ENCODE peak calls at places on chromosome X, in seven cellular contexts. One of them, this sample, is unnamed.

GRCh38 chrX:65681810-65682209 is 14.4 kb downstream of the MSN start:
- DNase-seq in IMR-90: no peak
- DNase-seq in neuronal stem cell: no peak
- DNase-seq in H9: no peak
- DNase-seq in H1: no peak
- DNase-seq in mesenchymal stem cell: no peak
- DNase-seq in trophoblast cell: no peak
- DNase-seq in this sample: no peak

GRCh38 chrX:100994352-100995281 is 25.1 kb downstream of the ARL13A start:
- DNase-seq in IMR-90: peak; percentile 68
- DNase-seq in neuronal stem cell: no peak
- DNase-seq in H9: no peak
- DNase-seq in H1: no peak
- DNase-seq in mesenchymal stem cell: peak; percentile 57
- DNase-seq in trophoblast cell: peak; percentile 70
- DNase-seq in this sample: peak; percentile 47

GRCh38 chrX:10102046-10102704 is 54.6 kb upstream of the CLCN4 start:
- DNase-seq in IMR-90: no peak
- DNase-seq in neuronal stem cell: no peak
- DNase-seq in H9: no peak
- DNase-seq in H1: no peak
- DNase-seq in mesenchymal stem cell: no peak
- DNase-seq in trophoblast cell: peak; percentile 78
- DNase-seq in this sample: no peak

GRCh38 chrX:53440631-53441517 is 6.7 kb upstream of the HSD17B10 start:
- DNase-seq in IMR-90: peak; percentile 34
- DNase-seq in neuronal stem cell: no peak
- DNase-seq in H9: peak; percentile 36
- DNase-seq in H1: peak; percentile 47
- DNase-seq in mesenchymal stem cell: peak; percentile 69
- DNase-seq in trophoblast cell: peak; percentile 44
- DNase-seq in this sample: no peak

GRCh38 chrX:9535101-9535500 is 70.2 kb downstream of the TBL1X start:
- DNase-seq in IMR-90: peak; percentile 35
- DNase-seq in neuronal stem cell: no peak
- DNase-seq in H9: no peak
- DNase-seq in H1: no peak
- DNase-seq in mesenchymal stem cell: no peak
- DNase-seq in trophoblast cell: no peak
- DNase-seq in this sample: no peak

GRCh38 chrX:111035256-111035655 is 60.7 kb upstream of the PAK3 start:
- DNase-seq in IMR-90: no peak
- DNase-seq in neuronal stem cell: no peak
- DNase-seq in H9: no peak
- DNase-seq in H1: no peak
- DNase-seq in mesenchymal stem cell: no peak
- DNase-seq in trophoblast cell: no peak
- DNase-seq in this sample: no peak

GRCh38 chrX:46912098-46912672 is at the start of gene JADE3:
- DNase-seq in IMR-90: peak; percentile 56
- DNase-seq in neuronal stem cell: peak; percentile 66
- DNase-seq in H9: peak; percentile 75
- DNase-seq in H1: peak; percentile 65
- DNase-seq in mesenchymal stem cell: peak; percentile 75
- DNase-seq in trophoblast cell: peak; percentile 70
- DNase-seq in this sample: peak; percentile 80

GRCh38 chrX:20639115-20639514 is 372.4 kb upstream of the RPS6KA3 start:
- DNase-seq in IMR-90: no peak
- DNase-seq in neuronal stem cell: no peak
- DNase-seq in H9: peak; percentile 31
- DNase-seq in H1: no peak
- DNase-seq in mesenchymal stem cell: no peak
- DNase-seq in trophoblast cell: no peak
- DNase-seq in this sample: peak; percentile 13

GRCh38 chrX:108396188-108396885 is 41.9 kb downstream of the COL4A6 start:
- DNase-seq in IMR-90: peak; percentile 38
- DNase-seq in neuronal stem cell: no peak
- DNase-seq in H9: peak; percentile 42
- DNase-seq in H1: no peak
- DNase-seq in mesenchymal stem cell: peak; percentile 15
- DNase-seq in trophoblast cell: peak; percentile 5
- DNase-seq in this sample: peak; percentile 90

GRCh38 chrX:77160301-77160700 is 286.9 kb upstream of the FGF16 start:
- DNase-seq in IMR-90: no peak
- DNase-seq in neuronal stem cell: no peak
- DNase-seq in H9: peak; percentile 65
- DNase-seq in H1: peak; percentile 74
- DNase-seq in mesenchymal stem cell: no peak
- DNase-seq in trophoblast cell: no peak
- DNase-seq in this sample: peak; percentile 24

GRCh38 chrX:129980540-129981206 is 1.8 kb upstream of the BCORL1 start:
- DNase-seq in IMR-90: no peak
- DNase-seq in neuronal stem cell: no peak
- DNase-seq in H9: peak; percentile 59
- DNase-seq in H1: peak; percentile 64
- DNase-seq in mesenchymal stem cell: no peak
- DNase-seq in trophoblast cell: peak; percentile 53
- DNase-seq in this sample: peak; percentile 31

GRCh38 chrX:107117993-107118321 is 665 bp downstream of the RBM41 start:
- DNase-seq in IMR-90: no peak
- DNase-seq in neuronal stem cell: peak; percentile 0
- DNase-seq in H9: no peak
- DNase-seq in H1: no peak
- DNase-seq in mesenchymal stem cell: peak; percentile 9
- DNase-seq in trophoblast cell: no peak
- DNase-seq in this sample: peak; percentile 16

DNA sequence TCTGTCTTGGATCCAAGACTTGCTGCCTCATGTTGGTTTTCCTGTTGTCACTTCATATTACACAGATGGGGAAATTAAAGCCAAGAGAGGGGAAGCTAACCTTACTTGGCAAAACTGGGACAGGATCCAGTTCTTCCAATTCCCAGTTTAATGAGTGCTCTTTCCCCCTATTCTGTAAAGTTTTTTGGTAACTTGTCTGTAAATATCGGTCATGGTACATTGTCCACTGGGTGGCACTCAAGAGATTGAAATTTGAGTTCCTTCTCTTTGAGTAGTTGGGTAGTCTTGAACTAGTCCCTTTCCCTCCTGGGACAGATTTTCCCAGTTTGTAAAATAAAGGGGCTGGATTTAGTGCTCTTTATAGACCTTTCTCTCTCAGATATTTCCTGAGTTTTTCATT is 12.4 kb upstream of the EOLA2 start:
- DNase-seq in IMR-90: peak; percentile 67
- DNase-seq in neuronal stem cell: no peak
- DNase-seq in H9: no peak
- DNase-seq in H1: no peak
- DNase-seq in mesenchymal stem cell: peak; percentile 58
- DNase-seq in trophoblast cell: peak; percentile 64
- DNase-seq in this sample: peak; percentile 28
- H4K8ac ChIP-seq in IMR-90: no peak overlapping the region
- H4K8ac ChIP-seq in neuronal stem cell: no peak overlapping the region
- H4K8ac ChIP-seq in H9: no peak overlapping the region
- H4K8ac ChIP-seq in H1: no peak overlapping the region
- H4K8ac ChIP-seq in mesenchymal stem cell: no peak overlapping the region
- H4K8ac ChIP-seq in trophoblast cell: no peak overlapping the region
- H4K8ac ChIP-seq in this sample: no peak overlapping the region

GRCh38 chrX:134727363-134727762 is 69.1 kb upstream of the PLAC1 start:
- DNase-seq in IMR-90: no peak
- DNase-seq in neuronal stem cell: no peak
- DNase-seq in H9: no peak
- DNase-seq in H1: no peak
- DNase-seq in mesenchymal stem cell: no peak
- DNase-seq in trophoblast cell: peak; percentile 7
- DNase-seq in this sample: no peak
- H4K8ac ChIP-seq in IMR-90: no peak overlapping the region
- H4K8ac ChIP-seq in neuronal stem cell: no peak overlapping the region
- H4K8ac ChIP-seq in H9: no peak overlapping the region
- H4K8ac ChIP-seq in H1: no peak overlapping the region
- H4K8ac ChIP-seq in mesenchymal stem cell: no peak overlapping the region
- H4K8ac ChIP-seq in trophoblast cell: no peak overlapping the region
- H4K8ac ChIP-seq in this sample: no peak overlapping the region

DNA sequence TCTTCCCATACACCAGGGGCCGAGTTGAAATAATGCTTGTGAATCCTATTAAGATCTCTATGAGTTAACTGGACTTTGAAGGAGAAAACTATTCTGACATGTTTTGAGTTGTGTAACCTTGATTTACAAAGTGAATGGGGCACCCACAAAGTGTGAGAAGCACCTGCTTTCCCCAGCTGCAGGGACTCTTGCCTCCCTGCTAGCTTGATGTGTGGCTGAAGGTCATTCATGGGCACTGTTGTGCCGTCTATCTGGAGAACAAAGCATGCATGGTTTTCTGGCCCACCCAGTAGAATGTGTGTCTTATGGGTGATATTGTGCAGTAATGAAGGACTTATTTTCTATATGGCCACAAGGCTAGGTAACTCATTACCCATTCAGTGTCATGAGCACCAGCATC is 53.1 kb downstream of the TSPAN7 start:
- DNase-seq in IMR-90: no peak
- DNase-seq in neuronal stem cell: no peak
- DNase-seq in H9: no peak
- DNase-seq in H1: no peak
- DNase-seq in mesenchymal stem cell: no peak
- DNase-seq in trophoblast cell: no peak
- DNase-seq in this sample: no peak
- H4K8ac ChIP-seq in IMR-90: no peak overlapping the region
- H4K8ac ChIP-seq in neuronal stem cell: no peak overlapping the region
- H4K8ac ChIP-seq in H9: no peak overlapping the region
- H4K8ac ChIP-seq in H1: no peak overlapping the region
- H4K8ac ChIP-seq in mesenchymal stem cell: no peak overlapping the region
- H4K8ac ChIP-seq in trophoblast cell: no peak overlapping the region
- H4K8ac ChIP-seq in this sample: no peak overlapping the region

GRCh38 chrX:11757729-11758399 is at the start of gene MSL3:
- DNase-seq in IMR-90: peak; percentile 61
- DNase-seq in neuronal stem cell: peak; percentile 52
- DNase-seq in H9: peak; percentile 60
- DNase-seq in H1: peak; percentile 57
- DNase-seq in mesenchymal stem cell: peak; percentile 76
- DNase-seq in trophoblast cell: peak; percentile 63
- DNase-seq in this sample: peak; percentile 47
- H4K8ac ChIP-seq in IMR-90: peak within 1 kb of the TSS; percentile 95
- H4K8ac ChIP-seq in neuronal stem cell: no peak within 1 kb of the TSS
- H4K8ac ChIP-seq in H9: no peak within 1 kb of the TSS
- H4K8ac ChIP-seq in H1: peak within 1 kb of the TSS; percentile 80
- H4K8ac ChIP-seq in mesenchymal stem cell: peak within 1 kb of the TSS; percentile 77
- H4K8ac ChIP-seq in trophoblast cell: peak within 1 kb of the TSS; percentile 88
- H4K8ac ChIP-seq in this sample: no peak within 1 kb of the TSS

DNA sequence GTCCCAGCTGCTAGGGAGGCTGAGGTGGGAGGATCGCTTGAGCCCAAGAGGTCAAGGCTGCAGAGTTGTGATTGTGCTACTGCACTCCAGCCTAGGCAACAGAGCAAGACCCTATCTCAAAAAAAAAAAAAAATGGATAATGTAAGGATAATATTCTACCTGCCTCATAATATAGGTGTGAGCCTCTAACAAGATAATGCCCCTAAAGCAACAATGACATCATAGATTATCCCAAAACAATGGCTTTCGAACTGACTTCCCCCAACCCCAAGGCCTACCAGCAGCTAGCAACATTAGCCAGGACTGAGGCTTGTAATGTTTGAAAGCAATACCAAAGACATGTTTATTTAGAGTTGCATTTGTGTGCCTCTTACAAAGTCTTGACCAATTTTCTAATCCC is 33.9 kb upstream of the ATP6AP2 start:
- DNase-seq in IMR-90: no peak
- DNase-seq in neuronal stem cell: no peak
- DNase-seq in H9: no peak
- DNase-seq in H1: no peak
- DNase-seq in mesenchymal stem cell: no peak
- DNase-seq in trophoblast cell: no peak
- DNase-seq in this sample: no peak
- H4K8ac ChIP-seq in IMR-90: no peak overlapping the region
- H4K8ac ChIP-seq in neuronal stem cell: no peak overlapping the region
- H4K8ac ChIP-seq in H9: no peak overlapping the region
- H4K8ac ChIP-seq in H1: no peak overlapping the region
- H4K8ac ChIP-seq in mesenchymal stem cell: no peak overlapping the region
- H4K8ac ChIP-seq in trophoblast cell: no peak overlapping the region
- H4K8ac ChIP-seq in this sample: no peak overlapping the region

DNA sequence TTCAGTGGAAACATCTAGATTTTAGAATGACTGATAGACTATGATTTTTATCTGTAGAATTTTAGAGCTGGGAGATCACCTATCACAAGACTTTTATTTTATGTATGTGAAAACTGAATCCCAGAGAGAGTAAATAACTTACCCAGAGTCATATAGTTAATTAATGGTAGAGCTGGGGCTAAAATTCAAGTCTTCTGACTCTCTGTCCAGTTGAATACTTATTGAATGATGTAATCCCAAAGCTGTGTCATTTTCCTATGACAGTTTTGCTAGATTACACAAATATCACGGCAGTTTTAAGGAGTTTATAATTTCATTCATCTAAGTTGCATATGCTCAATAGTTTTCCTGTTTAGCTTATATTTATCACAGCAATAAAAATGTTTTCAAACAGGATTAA is 6.7 kb downstream of the NRK start:
- DNase-seq in IMR-90: peak; percentile 4
- DNase-seq in neuronal stem cell: no peak
- DNase-seq in H9: no peak
- DNase-seq in H1: no peak
- DNase-seq in mesenchymal stem cell: no peak
- DNase-seq in trophoblast cell: peak; percentile 39
- DNase-seq in this sample: no peak
- H4K8ac ChIP-seq in IMR-90: no peak overlapping the region
- H4K8ac ChIP-seq in neuronal stem cell: no peak overlapping the region
- H4K8ac ChIP-seq in H9: no peak overlapping the region
- H4K8ac ChIP-seq in H1: no peak overlapping the region
- H4K8ac ChIP-seq in mesenchymal stem cell: no peak overlapping the region
- H4K8ac ChIP-seq in trophoblast cell: no peak overlapping the region
- H4K8ac ChIP-seq in this sample: no peak overlapping the region

This sample was measured in mesendoderm.